ENCODE peak calls at places on chromosomes 7 and 10, in ten cellular contexts. F is cardiac muscle cell; W is T-helper 9 cell; Y is GM23338; D is NCI-H1417; K is central memory CD4-positive, alpha-beta T cell; L is hepatocyte; R is Calu3; Z is progenitor cell of endocrine pancreas; E is DMS153. T is an unnamed sample.

GRCh38 chr7:99098824-99099498 is 44.9 kb downstream of the SMURF1 start:
- DNase-seq in F (no peak), W (no peak), Y (peak), D (no peak), K (no peak), L (peak), R (peak), Z (no peak), E (no peak), T (no peak)

GRCh38 chr7:143284591-143285453 is at the start of gene TMEM139:
- DNase-seq in F (peak), W (no peak), Y (peak), D (no peak), K (no peak), L (peak), R (peak), Z (no peak), E (no peak), T (peak)

GRCh38 chr10:108544500-108545120 is 1378.7 kb downstream of the XPNPEP1 start:
- DNase-seq in F (peak), W (no peak), Y (peak), D (peak), K (no peak), L (peak), R (peak), Z (peak), E (peak), T (peak)

GRCh38 chr7:48183965-48184364 is 12.7 kb downstream of the ABCA13 start:
- DNase-seq in F (no peak), W (no peak), Y (no peak), D (no peak), K (no peak), L (no peak), R (no peak), Z (no peak), E (no peak), T (no peak)

GRCh38 chr7:44819292-44819691 is 22.8 kb downstream of the PPIA start:
- DNase-seq in F (no peak), W (no peak), Y (no peak), D (no peak), K (no peak), L (no peak), R (no peak), Z (no peak), E (no peak), T (no peak)

GRCh38 chr7:17085186-17085585 is 203.4 kb upstream of the AGR3 start:
- DNase-seq in F (no peak), W (no peak), Y (no peak), D (no peak), K (no peak), L (no peak), R (no peak), Z (no peak), E (no peak), T (no peak)

GRCh38 chr10:74164641-74165529 is 13.9 kb downstream of the ADK start:
- DNase-seq in F (no peak), W (no peak), Y (no peak), D (no peak), K (no peak), L (peak), R (no peak), Z (no peak), E (no peak), T (no peak)

GRCh38 chr10:97915761-97916160 is 66.1 kb downstream of the GOLGA7B start:
- DNase-seq in F (no peak), W (no peak), Y (no peak), D (no peak), K (no peak), L (no peak), R (no peak), Z (no peak), E (no peak), T (no peak)

GRCh38 chr7:23418046-23418445 is 52.2 kb downstream of the IGF2BP3 start:
- DNase-seq in F (no peak), W (no peak), Y (no peak), D (no peak), K (no peak), L (no peak), R (no peak), Z (no peak), E (no peak), T (no peak)

GRCh38 chr7:134695321-134695860 is 48.7 kb downstream of the BPGM start:
- DNase-seq in F (no peak), W (no peak), Y (no peak), D (no peak), K (no peak), L (no peak), R (no peak), Z (no peak), E (no peak), T (no peak)

GRCh38 chr7:114209968-114210367 is 204.6 kb upstream of the FOXP2 start:
- DNase-seq in F (no peak), W (no peak), Y (no peak), D (no peak), K (no peak), L (no peak), R (no peak), Z (no peak), E (no peak), T (no peak)

GRCh38 chr7:138095972-138096935 is 20.0 kb downstream of the AKR1D1 start:
- DNase-seq in F (no peak), W (no peak), Y (no peak), D (no peak), K (no peak), L (peak), R (no peak), Z (no peak), E (no peak), T (no peak)

GRCh38 chr7:111855161-111855841 is 293.0 kb upstream of the IMMP2L start:
- DNase-seq in F (peak), W (no peak), Y (peak), D (peak), K (no peak), L (peak), R (peak), Z (no peak), E (no peak), T (peak)

GRCh38 chr10:125092564-125093031 is 67.8 kb downstream of the CTBP2 start:
- DNase-seq in F (no peak), W (no peak), Y (no peak), D (no peak), K (no peak), L (no peak), R (no peak), Z (no peak), E (no peak), T (no peak)

GRCh38 chr10:84706875-84707274 is 378.5 kb downstream of the CCSER2 start:
- DNase-seq in F (no peak), W (no peak), Y (no peak), D (no peak), K (no peak), L (peak), R (no peak), Z (no peak), E (no peak), T (no peak)

GRCh38 chr10:126225672-126226007 is 162.6 kb downstream of the ADAM12 start:
- DNase-seq in F (no peak), W (no peak), Y (no peak), D (no peak), K (no peak), L (no peak), R (no peak), Z (no peak), E (no peak), T (no peak)

GRCh38 chr10:83734278-83734677 is 405.0 kb upstream of the GHITM start:
- DNase-seq in F (no peak), W (no peak), Y (no peak), D (no peak), K (no peak), L (no peak), R (no peak), Z (no peak), E (no peak), T (no peak)

GRCh38 chr10:110225756-110226554 is 18.6 kb downstream of the MXI1 start:
- DNase-seq in F (peak), W (peak), Y (peak), D (peak), K (peak), L (peak), R (peak), Z (peak), E (peak), T (peak)

GRCh38 chr10:59607971-59608370 is 101.7 kb downstream of the SLC16A9 start:
- DNase-seq in F (no peak), W (no peak), Y (no peak), D (no peak), K (no peak), L (no peak), R (no peak), Z (no peak), E (no peak), T (peak)

GRCh38 chr10:77692782-77693181 is 55.2 kb upstream of the KCNMA1 start:
- DNase-seq in F (no peak), W (no peak), Y (no peak), D (no peak), K (no peak), L (no peak), R (no peak), Z (no peak), E (no peak), T (no peak)

GRCh38 chr7:101644879-101645278 is 15.8 kb upstream of the MYL10 start:
- DNase-seq in F (no peak), W (no peak), Y (no peak), D (no peak), K (no peak), L (no peak), R (no peak), Z (no peak), E (no peak), T (peak)

GRCh38 chr7:130919316-130920103 is 185.5 kb upstream of the KLF14 start:
- DNase-seq in F (no peak), W (no peak), Y (no peak), D (no peak), K (no peak), L (no peak), R (no peak), Z (no peak), E (no peak), T (no peak)

GRCh38 chr7:157490465-157490912 is 153.7 kb downstream of the DNAJB6 start:
- DNase-seq in F (no peak), W (no peak), Y (no peak), D (no peak), K (peak), L (peak), R (peak), Z (no peak), E (no peak), T (no peak)

GRCh38 chr7:2256306-2257045 is 14.4 kb downstream of the NUDT1 start:
- DNase-seq in F (no peak), W (no peak), Y (no peak), D (no peak), K (no peak), L (no peak), R (no peak), Z (no peak), E (no peak), T (no peak)

GRCh38 chr10:26044123-26044749 is 110.2 kb downstream of the MYO3A start:
- DNase-seq in F (peak), W (no peak), Y (no peak), D (no peak), K (no peak), L (peak), R (peak), Z (no peak), E (no peak), T (no peak)

GRCh38 chr7:150826061-150826849 is 25.7 kb downstream of the TMEM176A start:
- DNase-seq in F (no peak), W (no peak), Y (no peak), D (no peak), K (no peak), L (no peak), R (no peak), Z (no peak), E (no peak), T (no peak)

GRCh38 chr7:36175872-36176271 is 22.8 kb downstream of the EEPD1 start:
- DNase-seq in F (no peak), W (no peak), Y (no peak), D (no peak), K (no peak), L (no peak), R (no peak), Z (no peak), E (no peak), T (no peak)

GRCh38 chr7:25359471-25360059 is 131.3 kb upstream of the NPVF start:
- DNase-seq in F (no peak), W (no peak), Y (peak), D (peak), K (no peak), L (peak), R (no peak), Z (no peak), E (peak), T (peak)

GRCh38 chr10:34102237-34102673 is 712.8 kb downstream of the PARD3 start:
- DNase-seq in F (no peak), W (no peak), Y (no peak), D (no peak), K (no peak), L (peak), R (no peak), Z (no peak), E (no peak), T (no peak)

GRCh38 chr10:122373713-122374112 is 795 bp upstream of the PLEKHA1 start:
- DNase-seq in F (peak), W (no peak), Y (peak), D (no peak), K (no peak), L (peak), R (no peak), Z (no peak), E (no peak), T (peak)

GRCh38 chr10:101618871-101619270 is 30.8 kb downstream of the DPCD start:
- DNase-seq in F (no peak), W (no peak), Y (no peak), D (no peak), K (no peak), L (no peak), R (no peak), Z (no peak), E (no peak), T (no peak)

GRCh38 chr7:2460641-2461040 is 15.6 kb downstream of the GRIFIN start:
- DNase-seq in F (no peak), W (no peak), Y (no peak), D (no peak), K (no peak), L (no peak), R (no peak), Z (no peak), E (no peak), T (no peak)

GRCh38 chr7:42494722-42495121 is 257.7 kb upstream of the GLI3 start:
- DNase-seq in F (no peak), W (no peak), Y (no peak), D (no peak), K (no peak), L (no peak), R (no peak), Z (no peak), E (no peak), T (no peak)

GRCh38 chr10:126014309-126014708 is 117.9 kb downstream of the FANK1 start:
- DNase-seq in F (no peak), W (no peak), Y (no peak), D (no peak), K (no peak), L (no peak), R (peak), Z (no peak), E (peak), T (peak)